ENCODE peak calls at places on chromosomes 12 and 14, in ten cellular contexts. One of them, this sample, is unnamed.

GRCh38 chr12:26011099-26011498 is 52.6 kb downstream of the RASSF8 start:
- DNase-seq in D341Med: no peak
- DNase-seq in ascending aorta: no peak
- DNase-seq in putamen: no peak
- DNase-seq in lower leg skin: no peak
- DNase-seq in stimulated activated CD4-positive, alpha-beta T cell treated with anti-CD3 and anti-CD28 coated beads, Interleukin-2, amount 100 ng/mL, for 48 hours: no peak
- DNase-seq in AG20443: peak
- DNase-seq in cardiac fibroblast: peak
- DNase-seq in nephron progenitor cell: no peak
- DNase-seq in HT1080: peak
- DNase-seq in this sample: no peak

GRCh38 chr12:63302941-63303536 is 152.0 kb upstream of the AVPR1A start:
- DNase-seq in nephron progenitor cell: no peak
- DNase-seq in stimulated activated CD4-positive, alpha-beta T cell treated with anti-CD3 and anti-CD28 coated beads, Interleukin-2, amount 100 ng/mL, for 48 hours: no peak
- DNase-seq in HT1080: no peak
- DNase-seq in putamen: no peak
- DNase-seq in ascending aorta: no peak
- DNase-seq in cardiac fibroblast: no peak
- DNase-seq in AG20443: no peak
- DNase-seq in lower leg skin: no peak
- DNase-seq in D341Med: no peak
- DNase-seq in this sample: no peak

GRCh38 chr12:29783773-29784666 is at the start of gene TMTC1:
- DNase-seq in nephron progenitor cell: peak
- DNase-seq in HT1080: no peak
- DNase-seq in putamen: peak
- DNase-seq in cardiac fibroblast: peak
- DNase-seq in ascending aorta: peak
- DNase-seq in D341Med: peak
- DNase-seq in AG20443: peak
- DNase-seq in lower leg skin: peak
- DNase-seq in stimulated activated CD4-positive, alpha-beta T cell treated with anti-CD3 and anti-CD28 coated beads, Interleukin-2, amount 100 ng/mL, for 48 hours: no peak
- DNase-seq in this sample: no peak

GRCh38 chr12:27573972-27574371 is 50.0 kb downstream of the PPFIBP1 start:
- DNase-seq in ascending aorta: no peak
- DNase-seq in cardiac fibroblast: peak
- DNase-seq in nephron progenitor cell: no peak
- DNase-seq in lower leg skin: no peak
- DNase-seq in D341Med: no peak
- DNase-seq in HT1080: peak
- DNase-seq in putamen: no peak
- DNase-seq in AG20443: peak
- DNase-seq in stimulated activated CD4-positive, alpha-beta T cell treated with anti-CD3 and anti-CD28 coated beads, Interleukin-2, amount 100 ng/mL, for 48 hours: no peak
- DNase-seq in this sample: no peak

GRCh38 chr14:37985826-37986470 is 221.8 kb upstream of the SSTR1 start:
- DNase-seq in cardiac fibroblast: peak
- DNase-seq in putamen: peak
- DNase-seq in lower leg skin: no peak
- DNase-seq in AG20443: peak
- DNase-seq in nephron progenitor cell: peak
- DNase-seq in D341Med: peak
- DNase-seq in stimulated activated CD4-positive, alpha-beta T cell treated with anti-CD3 and anti-CD28 coated beads, Interleukin-2, amount 100 ng/mL, for 48 hours: peak
- DNase-seq in ascending aorta: no peak
- DNase-seq in HT1080: peak
- DNase-seq in this sample: peak

GRCh38 chr12:65532744-65533143 is 254.3 kb downstream of the MSRB3 start:
- DNase-seq in lower leg skin: no peak
- DNase-seq in D341Med: no peak
- DNase-seq in HT1080: peak
- DNase-seq in AG20443: no peak
- DNase-seq in putamen: no peak
- DNase-seq in ascending aorta: no peak
- DNase-seq in cardiac fibroblast: no peak
- DNase-seq in nephron progenitor cell: no peak
- DNase-seq in stimulated activated CD4-positive, alpha-beta T cell treated with anti-CD3 and anti-CD28 coated beads, Interleukin-2, amount 100 ng/mL, for 48 hours: no peak
- DNase-seq in this sample: no peak

GRCh38 chr14:72558721-72559120 is 335.2 kb downstream of the DPF3 start:
- DNase-seq in cardiac fibroblast: peak
- DNase-seq in AG20443: peak
- DNase-seq in ascending aorta: no peak
- DNase-seq in putamen: peak
- DNase-seq in lower leg skin: no peak
- DNase-seq in stimulated activated CD4-positive, alpha-beta T cell treated with anti-CD3 and anti-CD28 coated beads, Interleukin-2, amount 100 ng/mL, for 48 hours: no peak
- DNase-seq in D341Med: no peak
- DNase-seq in HT1080: peak
- DNase-seq in nephron progenitor cell: no peak
- DNase-seq in this sample: no peak

GRCh38 chr12:52585951-52586350 is 12.3 kb upstream of the KRT74 start:
- DNase-seq in HT1080: no peak
- DNase-seq in D341Med: no peak
- DNase-seq in putamen: no peak
- DNase-seq in ascending aorta: no peak
- DNase-seq in nephron progenitor cell: no peak
- DNase-seq in AG20443: no peak
- DNase-seq in lower leg skin: peak
- DNase-seq in cardiac fibroblast: no peak
- DNase-seq in stimulated activated CD4-positive, alpha-beta T cell treated with anti-CD3 and anti-CD28 coated beads, Interleukin-2, amount 100 ng/mL, for 48 hours: no peak
- DNase-seq in this sample: peak

GRCh38 chr12:75606146-75606545 is 94.7 kb upstream of the KRR1 start:
- DNase-seq in ascending aorta: no peak
- DNase-seq in putamen: peak
- DNase-seq in nephron progenitor cell: no peak
- DNase-seq in lower leg skin: no peak
- DNase-seq in stimulated activated CD4-positive, alpha-beta T cell treated with anti-CD3 and anti-CD28 coated beads, Interleukin-2, amount 100 ng/mL, for 48 hours: no peak
- DNase-seq in AG20443: no peak
- DNase-seq in cardiac fibroblast: no peak
- DNase-seq in HT1080: no peak
- DNase-seq in D341Med: no peak
- DNase-seq in this sample: no peak

GRCh38 chr12:26651566-26652188 is 181.3 kb downstream of the ITPR2 start:
- DNase-seq in ascending aorta: no peak
- DNase-seq in lower leg skin: no peak
- DNase-seq in nephron progenitor cell: peak
- DNase-seq in D341Med: peak
- DNase-seq in cardiac fibroblast: peak
- DNase-seq in HT1080: peak
- DNase-seq in AG20443: peak
- DNase-seq in stimulated activated CD4-positive, alpha-beta T cell treated with anti-CD3 and anti-CD28 coated beads, Interleukin-2, amount 100 ng/mL, for 48 hours: peak
- DNase-seq in putamen: peak
- DNase-seq in this sample: peak

GRCh38 chr12:132194056-132194455 is 49.8 kb downstream of the NOC4L start:
- DNase-seq in cardiac fibroblast: no peak
- DNase-seq in lower leg skin: no peak
- DNase-seq in putamen: no peak
- DNase-seq in nephron progenitor cell: no peak
- DNase-seq in stimulated activated CD4-positive, alpha-beta T cell treated with anti-CD3 and anti-CD28 coated beads, Interleukin-2, amount 100 ng/mL, for 48 hours: no peak
- DNase-seq in HT1080: no peak
- DNase-seq in AG20443: no peak
- DNase-seq in D341Med: no peak
- DNase-seq in ascending aorta: no peak
- DNase-seq in this sample: no peak

GRCh38 chr12:69196302-69197288 is 42.8 kb upstream of the CPSF6 start:
- DNase-seq in nephron progenitor cell: no peak
- DNase-seq in lower leg skin: no peak
- DNase-seq in D341Med: no peak
- DNase-seq in ascending aorta: no peak
- DNase-seq in stimulated activated CD4-positive, alpha-beta T cell treated with anti-CD3 and anti-CD28 coated beads, Interleukin-2, amount 100 ng/mL, for 48 hours: no peak
- DNase-seq in putamen: no peak
- DNase-seq in AG20443: no peak
- DNase-seq in HT1080: peak
- DNase-seq in cardiac fibroblast: peak
- DNase-seq in this sample: no peak

GRCh38 chr14:58805605-58806358 is 168.0 kb downstream of the DACT1 start:
- DNase-seq in AG20443: no peak
- DNase-seq in D341Med: no peak
- DNase-seq in putamen: no peak
- DNase-seq in HT1080: no peak
- DNase-seq in cardiac fibroblast: peak
- DNase-seq in ascending aorta: no peak
- DNase-seq in stimulated activated CD4-positive, alpha-beta T cell treated with anti-CD3 and anti-CD28 coated beads, Interleukin-2, amount 100 ng/mL, for 48 hours: no peak
- DNase-seq in lower leg skin: no peak
- DNase-seq in nephron progenitor cell: no peak
- DNase-seq in this sample: no peak

GRCh38 chr12:10749700-10750384 is 26.7 kb upstream of the YBX3 start:
- DNase-seq in HT1080: peak
- DNase-seq in stimulated activated CD4-positive, alpha-beta T cell treated with anti-CD3 and anti-CD28 coated beads, Interleukin-2, amount 100 ng/mL, for 48 hours: peak
- DNase-seq in cardiac fibroblast: peak
- DNase-seq in nephron progenitor cell: peak
- DNase-seq in lower leg skin: peak
- DNase-seq in AG20443: peak
- DNase-seq in ascending aorta: peak
- DNase-seq in putamen: peak
- DNase-seq in D341Med: peak
- DNase-seq in this sample: peak

GRCh38 chr12:19688489-19688888 is 249.2 kb downstream of the AEBP2 start:
- DNase-seq in AG20443: no peak
- DNase-seq in putamen: no peak
- DNase-seq in stimulated activated CD4-positive, alpha-beta T cell treated with anti-CD3 and anti-CD28 coated beads, Interleukin-2, amount 100 ng/mL, for 48 hours: no peak
- DNase-seq in nephron progenitor cell: no peak
- DNase-seq in ascending aorta: no peak
- DNase-seq in D341Med: no peak
- DNase-seq in cardiac fibroblast: peak
- DNase-seq in lower leg skin: no peak
- DNase-seq in HT1080: peak
- DNase-seq in this sample: no peak

GRCh38 chr14:80350707-80351106 is 139.4 kb upstream of the DIO2 start:
- DNase-seq in cardiac fibroblast: peak
- DNase-seq in lower leg skin: no peak
- DNase-seq in AG20443: no peak
- DNase-seq in putamen: no peak
- DNase-seq in HT1080: no peak
- DNase-seq in ascending aorta: no peak
- DNase-seq in stimulated activated CD4-positive, alpha-beta T cell treated with anti-CD3 and anti-CD28 coated beads, Interleukin-2, amount 100 ng/mL, for 48 hours: no peak
- DNase-seq in D341Med: no peak
- DNase-seq in nephron progenitor cell: no peak
- DNase-seq in this sample: no peak

GRCh38 chr12:93783827-93784226 is 106.7 kb downstream of the CRADD start:
- DNase-seq in putamen: no peak
- DNase-seq in ascending aorta: no peak
- DNase-seq in HT1080: no peak
- DNase-seq in stimulated activated CD4-positive, alpha-beta T cell treated with anti-CD3 and anti-CD28 coated beads, Interleukin-2, amount 100 ng/mL, for 48 hours: no peak
- DNase-seq in lower leg skin: no peak
- DNase-seq in D341Med: no peak
- DNase-seq in cardiac fibroblast: no peak
- DNase-seq in AG20443: no peak
- DNase-seq in nephron progenitor cell: no peak
- DNase-seq in this sample: no peak

GRCh38 chr14:104116544-104117340 is 21.6 kb upstream of the KIF26A start:
- DNase-seq in ascending aorta: peak
- DNase-seq in putamen: no peak
- DNase-seq in cardiac fibroblast: no peak
- DNase-seq in lower leg skin: peak
- DNase-seq in stimulated activated CD4-positive, alpha-beta T cell treated with anti-CD3 and anti-CD28 coated beads, Interleukin-2, amount 100 ng/mL, for 48 hours: no peak
- DNase-seq in nephron progenitor cell: peak
- DNase-seq in HT1080: no peak
- DNase-seq in AG20443: no peak
- DNase-seq in D341Med: no peak
- DNase-seq in this sample: no peak

GRCh38 chr14:91113829-91114078 is at the start of gene DGLUCY:
- DNase-seq in lower leg skin: no peak
- DNase-seq in stimulated activated CD4-positive, alpha-beta T cell treated with anti-CD3 and anti-CD28 coated beads, Interleukin-2, amount 100 ng/mL, for 48 hours: peak
- DNase-seq in nephron progenitor cell: no peak
- DNase-seq in cardiac fibroblast: peak
- DNase-seq in HT1080: no peak
- DNase-seq in AG20443: peak
- DNase-seq in D341Med: peak
- DNase-seq in ascending aorta: peak
- DNase-seq in putamen: no peak
- DNase-seq in this sample: no peak

GRCh38 chr12:118103601-118104382 is at the start of gene VSIG10:
- DNase-seq in nephron progenitor cell: peak
- DNase-seq in HT1080: peak
- DNase-seq in stimulated activated CD4-positive, alpha-beta T cell treated with anti-CD3 and anti-CD28 coated beads, Interleukin-2, amount 100 ng/mL, for 48 hours: no peak
- DNase-seq in putamen: peak
- DNase-seq in cardiac fibroblast: peak
- DNase-seq in ascending aorta: peak
- DNase-seq in lower leg skin: peak
- DNase-seq in D341Med: peak
- DNase-seq in AG20443: peak
- DNase-seq in this sample: peak

GRCh38 chr12:116982721-116983502 is 72.2 kb downstream of the FBXW8 start:
- DNase-seq in stimulated activated CD4-positive, alpha-beta T cell treated with anti-CD3 and anti-CD28 coated beads, Interleukin-2, amount 100 ng/mL, for 48 hours: no peak
- DNase-seq in nephron progenitor cell: no peak
- DNase-seq in cardiac fibroblast: peak
- DNase-seq in lower leg skin: no peak
- DNase-seq in HT1080: no peak
- DNase-seq in putamen: no peak
- DNase-seq in AG20443: peak
- DNase-seq in ascending aorta: peak
- DNase-seq in D341Med: no peak
- DNase-seq in this sample: no peak

GRCh38 chr12:78004451-78005093 is 173.9 kb downstream of the NAV3 start:
- DNase-seq in putamen: no peak
- DNase-seq in stimulated activated CD4-positive, alpha-beta T cell treated with anti-CD3 and anti-CD28 coated beads, Interleukin-2, amount 100 ng/mL, for 48 hours: no peak
- DNase-seq in ascending aorta: no peak
- DNase-seq in cardiac fibroblast: no peak
- DNase-seq in AG20443: no peak
- DNase-seq in D341Med: no peak
- DNase-seq in nephron progenitor cell: no peak
- DNase-seq in HT1080: no peak
- DNase-seq in lower leg skin: no peak
- DNase-seq in this sample: no peak

GRCh38 chr14:45135181-45135580 is 549 bp upstream of the FANCM start:
- DNase-seq in nephron progenitor cell: no peak
- DNase-seq in HT1080: peak
- DNase-seq in lower leg skin: no peak
- DNase-seq in ascending aorta: no peak
- DNase-seq in D341Med: no peak
- DNase-seq in cardiac fibroblast: peak
- DNase-seq in AG20443: no peak
- DNase-seq in stimulated activated CD4-positive, alpha-beta T cell treated with anti-CD3 and anti-CD28 coated beads, Interleukin-2, amount 100 ng/mL, for 48 hours: no peak
- DNase-seq in putamen: no peak
- DNase-seq in this sample: no peak

GRCh38 chr14:65938738-65939137 is 526.2 kb downstream of the FUT8 start:
- DNase-seq in nephron progenitor cell: no peak
- DNase-seq in lower leg skin: no peak
- DNase-seq in D341Med: no peak
- DNase-seq in ascending aorta: no peak
- DNase-seq in putamen: no peak
- DNase-seq in stimulated activated CD4-positive, alpha-beta T cell treated with anti-CD3 and anti-CD28 coated beads, Interleukin-2, amount 100 ng/mL, for 48 hours: no peak
- DNase-seq in HT1080: no peak
- DNase-seq in AG20443: no peak
- DNase-seq in cardiac fibroblast: no peak
- DNase-seq in this sample: no peak

GRCh38 chr14:87840906-87841305 is 152.1 kb downstream of the GALC start:
- DNase-seq in cardiac fibroblast: no peak
- DNase-seq in HT1080: no peak
- DNase-seq in AG20443: no peak
- DNase-seq in stimulated activated CD4-positive, alpha-beta T cell treated with anti-CD3 and anti-CD28 coated beads, Interleukin-2, amount 100 ng/mL, for 48 hours: no peak
- DNase-seq in nephron progenitor cell: no peak
- DNase-seq in lower leg skin: no peak
- DNase-seq in D341Med: no peak
- DNase-seq in putamen: no peak
- DNase-seq in ascending aorta: no peak
- DNase-seq in this sample: no peak

GRCh38 chr12:97112161-97112560 is 205.1 kb downstream of the NEDD1 start:
- DNase-seq in D341Med: no peak
- DNase-seq in nephron progenitor cell: no peak
- DNase-seq in lower leg skin: no peak
- DNase-seq in ascending aorta: no peak
- DNase-seq in cardiac fibroblast: no peak
- DNase-seq in stimulated activated CD4-positive, alpha-beta T cell treated with anti-CD3 and anti-CD28 coated beads, Interleukin-2, amount 100 ng/mL, for 48 hours: no peak
- DNase-seq in putamen: no peak
- DNase-seq in HT1080: no peak
- DNase-seq in AG20443: no peak
- DNase-seq in this sample: no peak

GRCh38 chr12:121461048-121461447 is 61.1 kb downstream of the RNF34 start:
- DNase-seq in D341Med: no peak
- DNase-seq in putamen: no peak
- DNase-seq in nephron progenitor cell: no peak
- DNase-seq in AG20443: no peak
- DNase-seq in lower leg skin: no peak
- DNase-seq in stimulated activated CD4-positive, alpha-beta T cell treated with anti-CD3 and anti-CD28 coated beads, Interleukin-2, amount 100 ng/mL, for 48 hours: no peak
- DNase-seq in HT1080: no peak
- DNase-seq in ascending aorta: no peak
- DNase-seq in cardiac fibroblast: no peak
- DNase-seq in this sample: no peak

GRCh38 chr14:44782775-44783238 is 178.9 kb downstream of the KLHL28 start:
- DNase-seq in stimulated activated CD4-positive, alpha-beta T cell treated with anti-CD3 and anti-CD28 coated beads, Interleukin-2, amount 100 ng/mL, for 48 hours: no peak
- DNase-seq in HT1080: peak
- DNase-seq in D341Med: no peak
- DNase-seq in putamen: no peak
- DNase-seq in cardiac fibroblast: peak
- DNase-seq in lower leg skin: no peak
- DNase-seq in AG20443: no peak
- DNase-seq in nephron progenitor cell: no peak
- DNase-seq in ascending aorta: no peak
- DNase-seq in this sample: no peak